ENCODE peak calls at places on chromosome 5, in four cellular contexts. D is activated CD4-positive, CD25-positive, alpha-beta regulatory T cell treated with anti-CD3 and anti-CD28 coated beads, Interleukin-2, amount 50 U/mL, for 16 hours; R is stimulated activated CD4-positive, alpha-beta T cell treated with anti-CD3 and anti-CD28 coated beads, Interleukin-12 subunit alpha, Interleukin-12 subunit beta, amount 100 ng/mL, for 24 hours; S is heart right ventricle. X is an unnamed sample.

GRCh38 chr5:174614500-174615135 is 109.8 kb upstream of the MSX2 start:
- DNase-seq in R (no peak), D (no peak), S (no peak), X (no peak)

GRCh38 chr5:146076455-146076854 is 28.9 kb downstream of the PLAC8L1 start:
- DNase-seq in R (no peak), D (no peak), S (no peak), X (no peak)

GRCh38 chr5:42301349-42301748 is 121.9 kb upstream of the GHR start:
- DNase-seq in D (no peak), S (no peak), R (no peak), X (no peak)

GRCh38 chr5:84715087-84715486 is 330.4 kb upstream of the EDIL3 start:
- DNase-seq in R (no peak), S (no peak), D (no peak), X (no peak)

GRCh38 chr5:72508241-72509170 is 1.3 kb upstream of the ZNF366 start:
- DNase-seq in S (no peak), R (no peak), D (no peak), X (no peak)

GRCh38 chr5:177371705-177372533 is 12.3 kb upstream of the SLC34A1 start:
- DNase-seq in D (no peak), S (no peak), R (no peak), X (no peak)

GRCh38 chr5:132865668-132866341 is 464 bp downstream of the GDF9 start:
- DNase-seq in D (no peak), S (no peak), R (no peak), X (no peak)

GRCh38 chr5:55218966-55219365 is 8.1 kb downstream of the MCIDAS start:
- DNase-seq in S (no peak), D (no peak), R (no peak), X (peak)

GRCh38 chr5:159602434-159602833 is 272.1 kb upstream of the IL12B start:
- DNase-seq in R (no peak), D (no peak), S (no peak), X (no peak)

GRCh38 chr5:72598461-72599433 is 91.5 kb upstream of the ZNF366 start:
- DNase-seq in R (no peak), D (no peak), S (no peak), X (no peak)

GRCh38 chr5:139882961-139883539 is 87.4 kb downstream of the PSD2 start:
- DNase-seq in D (no peak), S (no peak), R (no peak), X (no peak)

GRCh38 chr5:61467766-61468482 is 135.9 kb downstream of the ZSWIM6 start:
- DNase-seq in S (no peak), D (no peak), R (no peak), X (no peak)

GRCh38 chr5:124285071-124285470 is 461.4 kb downstream of the ZNF608 start:
- DNase-seq in D (no peak), R (no peak), S (no peak), X (no peak)

GRCh38 chr5:179368806-179369529 is 23.7 kb upstream of the ADAMTS2 start:
- DNase-seq in R (no peak), S (no peak), D (no peak), X (no peak)

GRCh38 chr5:33379757-33380156 is 61.0 kb upstream of the TARS1 start:
- DNase-seq in R (no peak), S (no peak), D (no peak), X (peak)

GRCh38 chr5:158397278-158397677 is 538.3 kb upstream of the CLINT1 start:
- DNase-seq in R (no peak), S (no peak), D (no peak), X (no peak)

GRCh38 chr5:158538506-158539074 is 561.1 kb downstream of the EBF1 start:
- DNase-seq in D (no peak), R (no peak), S (no peak), X (no peak)

GRCh38 chr5:135825373-135826220 is 8.9 kb upstream of the SLC25A48 start:
- DNase-seq in S (no peak), D (no peak), R (no peak), X (no peak)

GRCh38 chr5:88889165-88890069 is 6.4 kb upstream of the MEF2C start:
- DNase-seq in D (no peak), R (no peak), S (peak), X (no peak)

GRCh38 chr5:135318924-135319323 is 80.1 kb downstream of the MACROH2A1 start:
- DNase-seq in S (no peak), R (no peak), D (no peak), X (no peak)